ENCODE peak calls at places on chromosomes 16 and 17, in four cellular contexts. D is AG10803; M is cerebellum; R is CD8-positive, alpha-beta T cell. V is an unnamed sample.

GRCh38 chr17:12342609-12343248 is 322.1 kb downstream of the MAP2K4 start:
- DNase-seq in D (no peak), M (no peak), R (no peak), V (peak; percentile 3)

GRCh38 chr16:66618588-66618987 is 14.1 kb downstream of the CMTM3 start:
- DNase-seq in D (peak; percentile 98), M (no peak), R (no peak), V (peak; percentile 92)

GRCh38 chr17:61478026-61478789 is 26.0 kb downstream of the TBX4 start:
- DNase-seq in D (no peak), M (no peak), R (no peak), V (no peak)

GRCh38 chr17:28763804-28764266 is 20.0 kb downstream of the TRAF4 start:
- DNase-seq in D (peak; percentile 79), M (peak; percentile 61), R (peak; percentile 64), V (peak; percentile 88)

GRCh38 chr17:34401165-34401564 is 38.1 kb upstream of the CCL1 start:
- DNase-seq in D (no peak), M (no peak), R (no peak), V (no peak)

GRCh38 chr17:21286771-21287702 is 2.5 kb downstream of the MAP2K3 start:
- DNase-seq in D (no peak), M (no peak), R (no peak), V (no peak)

GRCh38 chr16:89052824-89053724 is 40.6 kb upstream of the ACSF3 start:
- DNase-seq in D (peak; percentile 10), M (peak; percentile 98), R (no peak), V (peak; percentile 6)

GRCh38 chr17:29927546-29927945 is 2.5 kb downstream of the SSH2 start:
- DNase-seq in D (no peak), M (peak; percentile 13), R (no peak), V (peak; percentile 25)

GRCh38 chr17:19646788-19647696 is 1.5 kb upstream of the ALDH3A2 start:
- DNase-seq in D (peak; percentile 9), M (no peak), R (no peak), V (peak; percentile 36)

GRCh38 chr16:89791278-89791995 is 25.0 kb downstream of the FANCA start:
- DNase-seq in D (no peak), M (peak; percentile 36), R (no peak), V (no peak)

GRCh38 chr16:10988164-10988803 is 43.9 kb downstream of the CLEC16A start:
- DNase-seq in D (no peak), M (no peak), R (no peak), V (no peak)

GRCh38 chr16:46859719-46860152 is 24.4 kb upstream of the GPT2 start:
- DNase-seq in D (peak; percentile 69), M (no peak), R (no peak), V (peak; percentile 78)

GRCh38 chr17:17500999-17501605 is 4.9 kb upstream of the RASD1 start:
- DNase-seq in D (no peak), M (no peak), R (no peak), V (no peak)

V was measured in fibroblast of the aortic adventitia.